ENCODE peak calls at places on chromosomes 2 and 18, in four cellular contexts. Y, G, O and D are unnamed samples.

GRCh38 chr18:39647627-39648502 is 2082.3 kb upstream of the CELF4 start:
- DNase-seq in G (peak), O (peak), Y (no peak), D (peak)

GRCh38 chr2:204170419-204170818 is 233.9 kb downstream of the ICOS start:
- DNase-seq in Y (no peak), O (no peak), G (no peak), D (no peak)

GRCh38 chr2:88429929-88430328 is 22.6 kb downstream of the FOXI3 start:
- DNase-seq in G (no peak), O (no peak), Y (no peak), D (no peak)

GRCh38 chr2:173793649-173794565 is 171.3 kb downstream of the SP3 start:
- DNase-seq in G (no peak), O (no peak), Y (peak), D (peak)

GRCh38 chr2:143163499-143163898 is 34.3 kb downstream of the ARHGAP15 start:
- DNase-seq in O (no peak), G (no peak), Y (no peak), D (no peak)

GRCh38 chr2:96985630-96986385 is 572 bp downstream of the FAM178B start:
- DNase-seq in O (no peak), G (no peak), Y (no peak), D (no peak)

GRCh38 chr2:60394467-60394866 is 159.0 kb downstream of the BCL11A start:
- DNase-seq in G (peak), O (no peak), Y (no peak), D (no peak)

GRCh38 chr18:10490401-10491289 is 35.2 kb upstream of the NAPG start:
- DNase-seq in G (no peak), Y (peak), O (no peak), D (no peak)

GRCh38 chr2:169709335-169709734 is 15.1 kb downstream of the PHOSPHO2 start:
- DNase-seq in O (no peak), Y (no peak), G (peak), D (no peak)

GRCh38 chr18:75208055-75208835 is 694 bp downstream of the PTGR3 start:
- DNase-seq in O (no peak), G (peak), Y (peak), D (peak)

GRCh38 chr18:73462092-73462491 is 594.3 kb upstream of the NETO1 start:
- DNase-seq in O (peak), G (peak), Y (peak), D (peak)

GRCh38 chr2:230908595-230909191 is 16.3 kb downstream of the GPR55 start:
- DNase-seq in Y (no peak), G (peak), O (peak), D (peak)

GRCh38 chr2:25293958-25294513 is 47.7 kb downstream of the DNMT3A start:
- DNase-seq in G (no peak), O (no peak), Y (no peak), D (no peak)

GRCh38 chr2:99880148-99880983 is 262.0 kb downstream of the AFF3 start:
- DNase-seq in O (peak), G (peak), Y (no peak), D (peak)

GRCh38 chr2:152167070-152167469 is 8.5 kb downstream of the STAM2 start:
- DNase-seq in Y (no peak), O (no peak), G (peak), D (no peak)
- H3K4me3 ChIP-seq in Y (no peak), O (no peak), G (peak), D (no peak)

GRCh38 chr2:127514485-127514884 is 11.8 kb downstream of the IWS1 start:
- DNase-seq in Y (no peak), G (no peak), O (no peak), D (no peak)
- H3K4me3 ChIP-seq in Y (no peak), G (no peak), O (no peak), D (no peak)

DNA sequence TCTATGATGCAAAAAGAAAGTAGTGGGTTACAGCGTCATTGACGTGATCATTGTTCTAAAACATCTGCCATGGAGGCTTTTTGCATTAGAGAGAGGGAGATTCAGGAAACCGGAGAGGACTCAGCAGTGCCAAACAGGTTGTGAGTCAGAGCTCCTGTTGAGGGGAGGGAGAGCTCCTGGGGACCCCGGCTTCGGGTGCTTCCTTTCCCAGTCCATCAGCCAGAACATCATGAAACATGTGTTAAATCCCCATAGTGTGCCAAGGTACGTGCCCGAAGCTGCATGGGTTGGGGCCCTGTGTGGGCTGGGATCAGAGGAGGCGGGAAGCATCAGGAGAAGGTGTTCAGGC is 793 bp upstream of the CYRIA start:
- DNase-seq in O (no peak), G (peak), Y (no peak), D (no peak)
- H3K4me3 ChIP-seq in O (no peak), G (peak), Y (no peak), D (no peak)

DNA sequence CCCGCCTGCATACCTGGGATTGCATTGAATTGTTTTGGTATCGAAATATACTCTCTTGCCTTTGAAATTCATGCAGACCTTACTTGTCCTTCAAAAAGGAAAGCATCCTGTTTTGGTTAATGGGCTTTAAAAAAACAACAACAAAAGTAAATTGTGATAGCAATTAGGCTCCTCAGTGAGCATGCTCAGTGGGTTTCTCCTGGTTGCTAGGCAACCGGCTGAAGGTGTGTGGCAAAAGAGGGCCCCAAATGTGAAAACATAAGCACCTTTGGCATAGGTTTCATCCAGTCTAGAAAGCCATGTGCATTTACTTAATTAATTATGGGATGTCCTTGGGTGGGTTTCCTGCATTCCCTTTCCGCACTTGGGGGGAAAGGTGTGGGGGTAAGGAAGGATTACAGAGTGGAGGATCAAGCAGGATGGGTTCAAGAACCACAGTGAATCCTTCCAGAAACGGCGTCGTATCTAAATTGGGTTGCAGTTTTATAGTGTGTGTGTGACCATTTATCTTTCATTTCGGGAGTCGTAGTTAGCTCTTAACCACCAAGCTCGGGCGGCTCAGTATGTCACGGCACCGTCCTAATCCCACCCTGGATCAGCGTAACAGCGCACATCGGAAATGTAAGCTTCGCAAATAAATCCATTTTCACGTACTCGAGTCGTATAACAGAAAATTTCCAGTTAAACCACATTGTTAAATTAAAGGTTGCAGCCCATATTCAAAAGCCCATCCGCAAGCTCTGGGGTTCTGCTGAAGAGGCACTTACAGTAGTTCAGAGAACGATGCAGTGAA is 274.9 kb upstream of the TCF4 start:
- DNase-seq in G (no peak), O (no peak), Y (no peak), D (no peak)
- H3K4me3 ChIP-seq in G (peak), O (peak), Y (no peak), D (no peak)